ENCODE peak calls at places on chromosomes 4 and X, in six cellular contexts. I is PC-3, R is cardiac fibroblast, O is GM12865, J is omental fat pad, E is HFFc6. A is an unnamed sample.

GRCh38 chr4:150814873-150815272 is 200.2 kb downstream of the LRBA start:
- DNase-seq in E (no peak), J (no peak), I (peak), O (no peak), R (peak), A (no peak)

GRCh38 chrX:130716822-130717405 is 186.1 kb downstream of the ENOX2 start:
- DNase-seq in J (no peak), E (no peak), R (peak), I (peak), O (no peak), A (no peak)

GRCh38 chr4:107897823-107898222 is 33.5 kb upstream of the CYP2U1 start:
- DNase-seq in J (no peak), E (no peak), I (no peak), O (no peak), R (no peak), A (no peak)

GRCh38 chr4:99324978-99325377 is 3.8 kb upstream of the ADH1B start:
- DNase-seq in E (peak), J (no peak), O (no peak), I (no peak), R (peak), A (no peak)

GRCh38 chr4:8702516-8703400 is 110.2 kb downstream of the CPZ start:
- DNase-seq in J (no peak), I (no peak), E (no peak), R (no peak), O (no peak), A (no peak)

GRCh38 chr4:101103381-101104142 is 243.8 kb downstream of the PPP3CA start:
- DNase-seq in O (peak), E (no peak), R (peak), J (no peak), I (no peak), A (no peak)

GRCh38 chr4:30754021-30754420 is 33.9 kb downstream of the PCDH7 start:
- DNase-seq in I (peak), E (no peak), R (peak), J (no peak), O (no peak), A (no peak)

GRCh38 chr4:1502976-1503375 is 96.7 kb upstream of the NKX1-1 start:
- DNase-seq in O (no peak), I (no peak), E (no peak), J (peak), R (no peak), A (no peak)

GRCh38 chr4:89506866-89507494 is 199.4 kb upstream of the GPRIN3 start:
- DNase-seq in J (no peak), O (no peak), E (no peak), R (peak), I (no peak), A (no peak)

GRCh38 chr4:7942019-7942556 is 2.4 kb upstream of the AFAP1 start:
- DNase-seq in R (no peak), O (no peak), J (no peak), E (no peak), I (no peak), A (no peak)

GRCh38 chr4:13162886-13163285 is 321.3 kb downstream of the RAB28 start:
- DNase-seq in J (no peak), E (no peak), R (peak), O (no peak), I (peak), A (no peak)

GRCh38 chr4:41505161-41505653 is 32.8 kb upstream of the LIMCH1 start:
- DNase-seq in O (no peak), J (no peak), R (peak), I (peak), E (peak), A (no peak)

GRCh38 chr4:108619372-108620100 is 840 bp upstream of the RPL34 start:
- DNase-seq in E (no peak), J (no peak), I (no peak), O (no peak), R (no peak), A (no peak)

GRCh38 chrX:104315555-104315954 is 60.8 kb upstream of the ESX1 start:
- DNase-seq in R (peak), I (peak), O (no peak), E (peak), J (no peak), A (no peak)

GRCh38 chr4:164464313-164464712 is 289.6 kb upstream of the SMIM31 start:
- DNase-seq in I (no peak), E (no peak), O (no peak), J (no peak), R (no peak), A (no peak)

DNA sequence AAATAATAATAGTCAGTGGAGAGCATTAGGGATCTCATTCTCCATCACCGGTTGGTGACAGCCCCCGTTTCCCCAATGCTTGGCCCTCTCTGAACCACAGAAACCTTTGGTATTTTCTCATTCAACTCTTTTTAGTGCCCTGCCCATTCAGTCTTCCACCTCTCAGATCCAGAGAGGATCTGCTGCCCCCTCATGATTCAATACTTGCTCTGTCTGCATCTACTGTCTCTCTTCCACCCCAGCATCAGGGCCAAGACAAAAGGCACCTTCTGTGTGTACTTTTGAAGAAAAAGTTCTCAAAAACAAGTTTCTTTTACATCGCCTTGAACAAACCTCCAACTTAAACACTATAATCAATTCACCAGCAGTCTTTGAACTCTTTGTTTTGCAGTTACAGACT is 19.3 kb downstream of the CLTRN start:
- DNase-seq in I (peak), E (no peak), R (no peak), O (no peak), J (no peak), A (no peak)
- TF ChIP-seq CTCF in I (peak), E (no peak), R (no peak), O (no peak), J (no peak), A (no peak)

GRCh38 chr4:127788517-127788916 is 6.4 kb downstream of the HSPA4L start:
- DNase-seq in E (no peak), J (no peak), O (peak), I (peak), R (no peak), A (no peak)
- TF ChIP-seq CTCF in E (peak), J (no peak), O (peak), I (peak), R (peak), A (no peak)

DNA sequence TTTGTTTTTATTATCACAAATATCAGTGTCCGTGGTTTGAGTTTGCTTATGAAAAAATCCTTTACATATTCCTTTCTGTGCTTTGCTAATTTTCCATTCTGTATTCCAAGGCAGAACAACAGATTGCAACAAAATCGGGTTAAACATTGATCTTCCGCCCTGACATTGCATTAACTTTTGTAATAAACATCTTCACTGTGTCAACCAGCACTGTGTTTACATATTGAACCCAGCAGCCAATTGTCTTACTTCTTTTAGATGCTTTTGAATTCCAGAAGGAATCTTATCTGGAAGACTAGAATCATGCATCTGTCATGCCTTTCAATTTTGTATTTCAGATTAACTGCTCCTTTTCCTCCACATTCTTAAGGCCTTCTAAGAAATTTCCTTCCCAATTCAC is 147.8 kb upstream of the CXXC4 start:
- DNase-seq in O (no peak), R (no peak), J (no peak), E (no peak), I (no peak), A (no peak)
- TF ChIP-seq CTCF in O (no peak), R (no peak), J (no peak), E (no peak), I (no peak), A (no peak)

DNA sequence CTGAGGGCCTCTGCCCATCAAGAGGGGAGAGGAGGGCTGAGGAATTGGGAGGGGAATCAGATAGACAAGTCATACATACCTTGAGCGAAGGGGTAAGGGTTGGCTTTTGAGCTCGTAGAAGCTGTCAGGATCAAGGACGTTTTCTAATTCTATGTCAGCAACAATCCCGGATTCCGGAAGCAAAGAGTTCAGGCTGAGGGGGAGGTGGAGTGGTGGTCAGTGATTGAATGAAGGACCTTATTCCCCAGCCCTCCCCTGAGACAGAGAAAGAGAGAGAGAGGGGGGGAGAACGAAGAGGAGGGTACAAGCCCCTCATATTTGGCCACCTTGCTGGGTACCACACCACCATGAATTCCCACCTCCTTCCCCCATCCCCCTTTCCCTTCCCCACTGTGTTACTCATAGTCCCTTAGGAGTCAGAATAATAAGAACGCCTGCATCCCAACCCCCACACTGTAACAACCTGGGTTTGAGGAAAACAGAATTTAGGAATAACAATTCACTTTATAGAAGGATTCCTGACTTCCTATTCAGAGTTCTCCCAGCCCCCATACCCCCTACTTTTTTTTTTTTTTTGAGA is 2.7 kb downstream of the TFE3 start:
- DNase-seq in O (no peak), J (no peak), R (peak), I (peak), E (peak), A (no peak)
- TF ChIP-seq CTCF in O (no peak), J (no peak), R (no peak), I (no peak), E (no peak), A (no peak)

DNA sequence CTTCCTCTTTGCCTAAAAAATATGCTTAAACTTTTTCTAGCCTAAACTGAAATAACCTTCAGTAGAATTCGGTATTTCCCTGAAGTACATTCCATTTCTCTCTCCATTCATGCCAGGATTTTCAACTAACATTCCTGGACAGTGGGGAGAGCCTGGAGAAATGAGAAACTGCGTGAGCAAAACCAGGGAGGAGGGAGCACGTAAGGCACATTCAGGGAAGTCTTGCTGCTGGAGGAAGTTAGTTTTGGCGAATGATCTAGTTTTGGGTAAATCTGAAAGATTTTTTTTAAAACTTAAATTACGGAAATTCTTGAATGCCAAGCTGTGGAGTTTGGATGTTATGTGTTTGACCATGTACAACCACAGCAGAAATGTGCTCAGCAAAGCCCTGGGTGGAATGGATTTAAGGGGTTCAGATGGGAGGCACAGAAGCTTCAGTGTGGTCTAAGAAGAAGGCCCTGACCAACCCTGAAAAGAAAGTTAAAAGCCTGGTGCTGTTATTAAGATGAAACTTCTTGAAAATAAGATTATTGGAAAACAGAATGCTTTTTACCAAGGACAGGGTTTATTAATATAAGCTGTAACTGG is 347.8 kb downstream of the ANK2 start:
- DNase-seq in E (peak), O (no peak), I (no peak), R (peak), J (no peak), A (no peak)
- TF ChIP-seq CTCF in E (no peak), O (no peak), I (no peak), R (no peak), J (no peak), A (no peak)

DNA sequence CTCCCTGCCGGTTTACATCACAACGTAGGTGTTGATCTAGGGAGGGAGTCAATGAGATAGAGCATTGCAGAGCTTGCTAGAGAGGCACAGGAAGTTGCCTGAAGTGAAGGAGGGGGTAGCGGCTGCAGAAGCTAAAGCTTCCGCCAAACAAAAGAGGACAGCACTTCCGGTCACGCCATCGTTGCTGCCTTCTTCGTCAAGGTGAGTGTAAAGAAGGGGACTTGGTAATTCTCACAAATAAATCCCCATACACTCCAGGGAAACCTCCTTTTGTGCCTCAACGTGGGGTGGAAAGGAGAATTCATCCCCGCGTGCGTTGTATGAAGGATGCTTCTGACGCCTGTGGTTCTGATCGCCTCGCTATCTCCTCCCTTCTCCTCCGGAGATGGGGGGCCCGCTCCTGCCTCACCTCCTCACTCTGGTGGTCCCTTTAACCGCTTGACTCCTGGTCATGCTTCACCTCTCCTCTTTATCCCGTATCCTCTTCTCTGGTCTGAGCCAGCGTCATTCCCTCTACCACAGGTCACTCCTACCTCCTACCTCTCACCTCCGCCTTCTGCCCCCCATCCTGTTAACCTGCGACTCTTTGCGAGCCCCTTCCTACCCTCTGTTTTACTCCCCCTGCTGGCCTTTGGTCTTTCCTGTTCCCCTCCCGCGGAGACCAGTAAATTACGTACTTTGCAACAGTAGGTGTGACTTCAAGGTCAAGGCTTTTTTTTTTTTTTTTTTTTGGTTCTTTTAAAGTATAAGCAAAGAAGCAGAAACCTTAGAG is 59.9 kb downstream of the GSPT2 start:
- DNase-seq in J (no peak), O (peak), E (peak), I (peak), R (peak), A (peak)
- TF ChIP-seq CTCF in J (no peak), O (peak), E (peak), I (peak), R (peak), A (peak)

DNA sequence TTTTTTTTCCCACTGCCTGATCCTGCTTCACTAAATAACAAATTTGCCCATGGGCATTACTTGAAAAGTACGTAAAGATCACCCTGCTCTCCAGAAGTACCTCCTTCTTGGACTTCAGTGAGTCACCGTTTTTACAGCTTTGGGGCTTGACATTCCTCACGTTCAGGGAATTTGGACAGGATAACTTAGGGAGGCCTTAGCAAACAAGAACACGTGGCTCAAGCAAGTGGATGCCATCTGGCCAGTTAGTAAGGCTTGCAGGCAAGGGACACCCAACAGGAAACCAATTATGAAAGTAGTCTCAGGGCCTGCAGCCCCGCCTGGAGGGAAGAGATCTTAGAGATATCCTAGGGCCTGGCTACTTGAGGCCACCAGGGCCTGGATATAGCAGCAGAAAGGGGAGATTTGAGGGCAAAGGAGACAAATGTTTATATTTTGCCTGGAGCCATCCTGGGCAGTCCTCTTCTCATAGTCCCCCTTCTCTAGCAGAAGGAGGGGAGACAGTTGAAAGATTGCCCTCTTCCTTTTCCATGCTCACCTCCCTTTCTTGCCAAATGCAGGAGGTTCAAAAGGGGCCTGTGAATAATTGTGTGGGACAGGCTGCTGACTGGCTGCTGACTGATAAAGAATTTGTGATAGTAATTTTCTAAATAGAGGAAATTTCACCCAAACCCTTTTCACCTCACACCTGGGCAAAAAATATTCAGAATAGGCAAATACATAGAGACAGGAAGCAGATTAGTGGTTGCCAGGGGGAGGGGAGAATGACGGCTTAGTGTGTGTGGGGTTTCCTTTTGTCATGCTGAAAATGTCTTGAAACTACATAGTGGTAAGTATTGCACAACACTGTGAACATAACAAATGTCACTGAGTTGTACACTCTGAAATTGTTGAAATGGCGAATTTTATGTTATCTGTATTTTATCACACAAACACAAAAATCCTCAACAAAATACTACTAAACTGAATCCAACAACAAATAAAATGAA is 60.4 kb upstream of the PLAC1 start:
- DNase-seq in J (no peak), E (peak), O (peak), I (peak), R (peak), A (no peak)
- TF ChIP-seq CTCF in J (no peak), E (peak), O (no peak), I (peak), R (no peak), A (no peak)

A was measured in GM13976.